ENCODE peak calls at places on chromosomes 1 and 21, in ten cellular contexts. K is dorsolateral prefrontal cortex, L is GM12864, B is mucosa of descending colon, O is uterus, S is lower leg skin, H is GM06990, C is lower lobe of right lung, N is heart left ventricle, P is A549. I is an unnamed sample.
A peak's percentile ranks its signal among the peaks of the same experiment; 100 is the strongest.

GRCh38 chr1:221611930-221612777 is 129.7 kb downstream of the DUSP10 start:
- DNase-seq in K (no peak), L (no peak), B (no peak), O (peak; percentile 85), S (peak; percentile 93), H (no peak), C (no peak), N (peak; percentile 48), P (peak; percentile 50), I (peak; percentile 71)

GRCh38 chr1:230091473-230092231 is 24.6 kb downstream of the GALNT2 start:
- DNase-seq in K (no peak), L (no peak), B (no peak), O (no peak), S (no peak), H (no peak), C (no peak), N (no peak), P (no peak), I (no peak)

GRCh38 chr1:203085528-203086406 is at the start of gene MYOG:
- DNase-seq in K (no peak), L (no peak), B (no peak), O (no peak), S (peak; percentile 82), H (no peak), C (no peak), N (no peak), P (no peak), I (no peak)

GRCh38 chr1:233088613-233089012 is 138.2 kb downstream of the NTPCR start:
- DNase-seq in K (no peak), L (no peak), B (no peak), O (no peak), S (no peak), H (no peak), C (no peak), N (no peak), P (no peak), I (no peak)

GRCh38 chr1:48876221-48876785 is 99.6 kb upstream of the BEND5 start:
- DNase-seq in K (no peak), L (no peak), B (no peak), O (no peak), S (no peak), H (no peak), C (no peak), N (no peak), P (no peak), I (no peak)

GRCh38 chr1:59061876-59062275 is 235.0 kb upstream of the FGGY start:
- DNase-seq in K (no peak), L (no peak), B (no peak), O (peak; percentile 80), S (peak; percentile 89), H (no peak), C (peak; percentile 51), N (peak; percentile 80), P (no peak), I (peak; percentile 66)

GRCh38 chr1:163761898-163762297 is 440.1 kb downstream of the NUF2 start:
- DNase-seq in K (no peak), L (no peak), B (no peak), O (no peak), S (no peak), H (no peak), C (no peak), N (no peak), P (no peak), I (no peak)

GRCh38 chr1:202228484-202229122 is 35.0 kb downstream of the LGR6 start:
- DNase-seq in K (no peak), L (no peak), B (no peak), O (no peak), S (no peak), H (no peak), C (no peak), N (no peak), P (no peak), I (no peak)

GRCh38 chr1:234936631-234937389 is 191.8 kb downstream of the TOMM20 start:
- DNase-seq in K (no peak), L (no peak), B (no peak), O (no peak), S (no peak), H (no peak), C (no peak), N (no peak), P (no peak), I (no peak)

GRCh38 chr21:30116474-30116873 is 50.1 kb downstream of the CLDN17 start:
- DNase-seq in K (no peak), L (no peak), B (no peak), O (no peak), S (no peak), H (no peak), C (no peak), N (no peak), P (no peak), I (no peak)

GRCh38 chr1:218874313-218874712 is 299.4 kb upstream of the LYPLAL1 start:
- DNase-seq in K (no peak), L (no peak), B (no peak), O (no peak), S (no peak), H (no peak), C (no peak), N (no peak), P (no peak), I (no peak)

GRCh38 chr1:24555591-24556413 is at the start of gene NCMAP:
- DNase-seq in K (no peak), L (no peak), B (peak; percentile 87), O (no peak), S (peak; percentile 81), H (no peak), C (peak; percentile 82), N (no peak), P (no peak), I (no peak)

GRCh38 chr1:17545354-17545753 is 5.9 kb downstream of the ARHGEF10L start:
- DNase-seq in K (no peak), L (no peak), B (no peak), O (no peak), S (no peak), H (no peak), C (no peak), N (no peak), P (no peak), I (no peak)

GRCh38 chr1:17551755-17552234 is 12.3 kb downstream of the ARHGEF10L start:
- DNase-seq in K (no peak), L (no peak), B (peak; percentile 50), O (no peak), S (no peak), H (no peak), C (no peak), N (peak; percentile 42), P (no peak), I (no peak)

GRCh38 chr1:17550684-17551584 is 11.4 kb downstream of the ARHGEF10L start:
- DNase-seq in K (no peak), L (no peak), B (peak; percentile 59), O (no peak), S (no peak), H (no peak), C (no peak), N (no peak), P (no peak), I (no peak)

GRCh38 chr1:17547271-17547670 is 7.8 kb downstream of the ARHGEF10L start:
- DNase-seq in K (no peak), L (no peak), B (no peak), O (no peak), S (no peak), H (no peak), C (no peak), N (no peak), P (no peak), I (no peak)

DNA sequence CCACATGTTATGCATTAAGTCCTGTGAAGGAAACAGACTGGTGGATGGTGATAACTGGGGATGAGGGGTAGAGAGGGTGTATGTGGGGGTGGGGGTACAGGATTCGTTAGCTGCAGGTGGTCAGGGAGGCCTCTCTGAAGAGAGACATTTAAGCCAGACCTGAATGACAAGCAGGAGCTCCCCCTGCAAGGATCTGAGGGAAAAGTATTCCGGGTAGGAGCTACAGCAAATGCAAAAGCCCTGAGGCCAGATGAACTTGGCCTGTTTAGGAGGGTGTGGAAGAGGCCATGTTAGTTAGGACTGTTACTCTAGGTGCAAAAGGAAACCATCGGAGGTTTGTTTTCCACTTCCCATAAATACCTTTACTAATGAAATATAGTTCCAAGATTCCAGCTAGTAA is 9.9 kb downstream of the ARHGEF10L start:
- DNase-seq in K (no peak), L (no peak), B (no peak), O (no peak), S (no peak), H (no peak), C (no peak), N (no peak), P (no peak), I (no peak)
- TF ChIP-seq CTCF in K (no peak), L (no peak), B (no peak), O (no peak), S (no peak), H (no peak), C (no peak), N (no peak), P (no peak), I (no peak)

DNA sequence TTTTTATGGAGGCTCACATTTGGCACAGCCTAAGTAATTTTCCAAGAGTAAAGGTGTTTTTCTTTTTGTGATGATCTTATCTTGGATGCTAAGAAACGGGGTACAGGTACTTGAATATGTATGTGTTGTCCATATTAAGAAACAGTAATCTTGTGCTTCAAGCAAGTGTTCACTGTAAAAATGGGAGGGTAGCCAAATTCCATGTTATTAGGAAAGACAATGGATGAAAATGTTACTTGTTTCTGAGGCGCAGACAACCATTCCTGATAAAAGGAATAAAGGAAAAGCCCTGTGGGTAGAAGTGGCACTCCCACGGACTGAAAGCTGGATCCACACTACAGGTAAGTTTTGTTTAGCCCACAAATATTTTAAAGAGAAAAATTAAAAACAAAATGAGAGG is 15.6 kb downstream of the C21orf91 start:
- DNase-seq in K (no peak), L (no peak), B (no peak), O (no peak), S (no peak), H (no peak), C (no peak), N (no peak), P (no peak), I (no peak)
- TF ChIP-seq CTCF in K (no peak), L (no peak), B (no peak), O (no peak), S (no peak), H (no peak), C (no peak), N (no peak), P (no peak), I (no peak)

DNA sequence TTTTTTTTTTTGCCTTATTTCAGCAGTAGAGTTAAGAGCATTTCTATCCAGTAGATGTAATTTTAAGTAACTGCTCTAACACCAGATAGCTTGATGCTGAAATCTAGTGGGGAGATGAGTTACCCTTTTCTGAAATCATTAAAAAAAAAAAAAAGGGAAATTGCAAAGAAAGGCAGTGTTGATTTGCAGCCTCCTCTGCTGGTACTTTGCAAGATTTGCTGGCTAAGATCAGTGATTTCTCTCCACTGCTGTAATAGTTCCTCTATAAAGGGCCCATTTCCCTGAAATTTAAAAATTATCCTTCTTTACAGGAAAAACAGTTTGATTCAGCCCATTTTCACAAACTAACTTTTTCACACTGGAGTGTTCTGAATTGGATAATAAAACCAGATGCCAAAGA is 120.6 kb downstream of the PTBP2 start:
- DNase-seq in K (no peak), L (no peak), B (no peak), O (no peak), S (no peak), H (no peak), C (no peak), N (no peak), P (no peak), I (no peak)
- TF ChIP-seq CTCF in K (no peak), L (peak; percentile 14), B (no peak), O (no peak), S (no peak), H (peak; percentile 9), C (no peak), N (no peak), P (no peak), I (no peak)

GRCh38 chr21:21003701-21004100 is 5.5 kb downstream of the NCAM2 start:
- DNase-seq in K (no peak), L (no peak), B (no peak), O (no peak), S (no peak), H (no peak), C (no peak), N (no peak), P (no peak), I (no peak)
- TF ChIP-seq CTCF in K (peak; percentile 52), L (no peak), B (no peak), O (no peak), S (no peak), H (peak; percentile 15), C (peak; percentile 29), N (no peak), P (no peak), I (no peak)